ENCODE peak calls at places on chromosomes 5 and 9, in five cellular contexts. G, R, A, O and N are unnamed samples.

GRCh38 chr9:133098104-133098754 is 22.8 kb downstream of the RALGDS start:
- DNase-seq in R (no peak), G (no peak), A (no peak), O (peak; percentile 22), N (no peak)

GRCh38 chr9:127629468-127630081 is 17.5 kb downstream of the STXBP1 start:
- DNase-seq in A (no peak), G (no peak), R (no peak), O (peak; percentile 54), N (no peak)

GRCh38 chr9:87107072-87107471 is 159.8 kb upstream of the GAS1 start:
- DNase-seq in R (no peak), G (no peak), O (no peak), A (no peak), N (no peak)

GRCh38 chr5:151886741-151887261 is 37.9 kb downstream of the GLRA1 start:
- DNase-seq in R (no peak), O (no peak), A (no peak), G (no peak), N (no peak)

GRCh38 chr5:68954618-68954910 is 139.2 kb upstream of the SLC30A5 start:
- DNase-seq in A (no peak), O (no peak), G (no peak), R (no peak), N (no peak)

GRCh38 chr9:38144421-38144820 is 75.4 kb upstream of the SHB start:
- DNase-seq in A (no peak), G (no peak), R (no peak), O (no peak), N (no peak)

GRCh38 chr9:70054546-70054945 is 10.9 kb downstream of the MAMDC2 start:
- DNase-seq in G (no peak), A (no peak), R (no peak), O (no peak), N (no peak)

GRCh38 chr9:114643001-114643400 is 14.6 kb downstream of the TEX53 start:
- DNase-seq in A (no peak), O (no peak), G (no peak), R (no peak), N (no peak)

GRCh38 chr9:14813336-14814020 is 90.9 kb upstream of the CER1 start:
- DNase-seq in A (no peak), G (no peak), R (no peak), O (no peak), N (no peak)

GRCh38 chr9:92590386-92590785 is 54.6 kb upstream of the ECM2 start:
- DNase-seq in G (peak; percentile 59), R (no peak), O (peak; percentile 45), A (no peak), N (peak; percentile 69)

GRCh38 chr5:53069626-53070025 is 39.9 kb downstream of the MOCS2 start:
- DNase-seq in O (no peak), G (no peak), A (no peak), R (no peak), N (no peak)

GRCh38 chr5:59887274-59887673 is 6.3 kb downstream of the PDE4D start:
- DNase-seq in A (no peak), G (no peak), R (no peak), O (no peak), N (no peak)

GRCh38 chr9:7320139-7320538 is 479.4 kb downstream of the DMAC1 start:
- DNase-seq in R (no peak), O (no peak), G (no peak), A (no peak), N (no peak)

GRCh38 chr5:96004754-96005153 is 43.1 kb upstream of the ELL2 start:
- DNase-seq in A (no peak), G (no peak), O (no peak), R (no peak), N (no peak)

GRCh38 chr5:173907686-173908371 is 19.7 kb downstream of the CPEB4 start:
- DNase-seq in G (no peak), O (no peak), R (no peak), A (no peak), N (no peak)

GRCh38 chr5:141420855-141421488 is at the start of gene PCDHGA11:
- DNase-seq in O (no peak), G (no peak), R (peak; percentile 69), A (peak; percentile 25), N (no peak)

GRCh38 chr9:129406278-129407225 is 214.3 kb downstream of the C9orf50 start:
- DNase-seq in R (peak; percentile 68), A (no peak), G (no peak), O (no peak), N (peak; percentile 38)

GRCh38 chr5:138468133-138468965 is 3.1 kb downstream of the EGR1 start:
- DNase-seq in G (no peak), O (no peak), A (no peak), R (no peak), N (no peak)

GRCh38 chr9:121324755-121325154 is 45.3 kb downstream of the STOM start:
- DNase-seq in O (no peak), R (no peak), G (no peak), A (no peak), N (no peak)

GRCh38 chr5:45623855-45624254 is 72.3 kb downstream of the HCN1 start:
- DNase-seq in G (no peak), A (no peak), O (no peak), R (no peak), N (no peak)

GRCh38 chr5:32339198-32339597 is 26.5 kb upstream of the MTMR12 start:
- DNase-seq in O (no peak), A (no peak), G (no peak), R (no peak), N (no peak)

GRCh38 chr5:150656191-150657132 is 4.6 kb upstream of the MYOZ3 start:
- DNase-seq in R (peak; percentile 80), A (peak; percentile 74), G (peak; percentile 87), O (peak; percentile 80), N (peak; percentile 77)

GRCh38 chr9:137545123-137545522 is 5.1 kb downstream of the PNPLA7 start:
- DNase-seq in G (no peak), O (no peak), A (no peak), R (no peak), N (no peak)

GRCh38 chr5:113336975-113337374 is 97.8 kb downstream of the TSSK1B start:
- DNase-seq in R (no peak), A (no peak), G (peak; percentile 20), O (no peak), N (no peak)

GRCh38 chr9:21465859-21466518 is 16.1 kb downstream of the IFNE start:
- DNase-seq in R (no peak), A (no peak), G (no peak), O (no peak), N (no peak)

GRCh38 chr5:176652136-176652535 is 4.9 kb downstream of the TSPAN17 start:
- DNase-seq in R (no peak), G (no peak), O (no peak), A (no peak), N (no peak)

GRCh38 chr9:95336281-95336680 is 18.8 kb upstream of the FANCC start:
- DNase-seq in G (no peak), O (peak; percentile 33), A (peak; percentile 28), R (no peak), N (no peak)

GRCh38 chr5:6520201-6520600 is 71.5 kb downstream of the UBE2QL1 start:
- DNase-seq in O (no peak), A (no peak), R (no peak), G (no peak), N (no peak)

GRCh38 chr9:35603506-35603985 is 1.5 kb upstream of the TESK1 start:
- DNase-seq in R (peak; percentile 66), G (peak; percentile 55), A (no peak), O (peak; percentile 77), N (peak; percentile 67)

GRCh38 chr5:56328753-56329560 is 95.8 kb upstream of the ANKRD55 start:
- DNase-seq in R (no peak), A (peak; percentile 42), O (no peak), G (no peak), N (no peak)

GRCh38 chr5:132467292-132467984 is 23.1 kb downstream of the IRF1 start:
- DNase-seq in R (no peak), O (no peak), G (no peak), A (no peak), N (peak; percentile 10)
- H3K4me1 ChIP-seq in R (peaks cover 96% of the 10 kb centered on the region), O (peaks cover 8% of the 10 kb centered on the region), G (peaks cover 44% of the 10 kb centered on the region), A (peaks cover 94% of the 10 kb centered on the region), N (peaks cover 95% of the 10 kb centered on the region)

DNA sequence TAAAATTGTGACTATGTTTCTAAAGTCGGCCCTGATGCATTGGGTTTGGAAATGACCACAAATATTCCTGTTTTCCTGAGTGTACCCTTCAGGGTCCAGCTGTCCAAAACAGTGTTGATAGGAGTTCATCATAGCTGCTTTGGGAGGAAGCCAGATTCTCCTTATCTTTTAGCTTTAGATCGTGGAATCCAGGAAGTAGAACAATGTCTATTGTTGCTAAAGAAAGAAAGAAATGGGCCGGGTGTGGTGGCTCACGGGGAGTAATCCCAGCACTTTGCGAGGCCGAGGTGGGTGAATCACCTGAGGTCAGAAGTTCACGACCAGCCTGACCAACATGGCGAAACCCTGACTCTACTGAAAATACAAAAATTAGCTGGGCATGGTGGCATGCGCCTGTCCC is 9.5 kb downstream of the CAVIN4 start:
- DNase-seq in R (no peak), O (no peak), G (no peak), A (no peak), N (no peak)
- H3K9me3 ChIP-seq in R (no peaks in the 10 kb centered on the region), O (no peaks in the 10 kb centered on the region), G (no peaks in the 10 kb centered on the region), A (no peaks in the 10 kb centered on the region), N (no peaks in the 10 kb centered on the region)

GRCh38 chr5:133108481-133108921 is 56.7 kb downstream of the HSPA4 start:
- DNase-seq in A (no peak), O (no peak), G (no peak), R (no peak), N (no peak)

GRCh38 chr5:133110709-133111108 is 58.9 kb downstream of the HSPA4 start:
- DNase-seq in R (no peak), O (no peak), A (no peak), G (no peak), N (no peak)

GRCh38 chr5:133109655-133110483 is 58.1 kb downstream of the HSPA4 start:
- DNase-seq in R (no peak), A (no peak), G (no peak), O (peak; percentile 46), N (no peak)

GRCh38 chr5:133106761-133107572 is 55.2 kb downstream of the HSPA4 start:
- DNase-seq in A (no peak), R (peak; percentile 53), G (no peak), O (no peak), N (no peak)

DNA sequence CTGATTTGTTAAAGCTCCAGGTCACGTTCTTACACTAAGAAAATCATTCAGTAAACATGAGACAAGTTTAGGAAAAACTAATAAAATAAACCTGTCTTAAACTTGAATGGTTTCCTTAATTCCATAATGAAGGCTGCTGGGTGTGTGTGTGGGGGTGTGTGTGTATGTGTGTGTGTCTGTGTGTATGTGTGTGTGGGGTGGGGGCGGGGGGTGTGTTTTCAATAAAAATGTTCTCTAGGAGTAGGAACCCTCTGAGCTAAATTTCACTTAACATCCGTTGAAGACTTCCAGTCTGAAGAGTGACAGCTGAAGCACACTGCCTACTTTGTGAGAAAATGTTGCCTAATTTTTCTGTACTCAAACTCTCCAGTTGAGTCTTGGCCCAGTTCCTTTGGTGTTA is 54.5 kb downstream of the HSPA4 start:
- DNase-seq in R (no peak), A (no peak), O (no peak), G (no peak), N (no peak)
- H3K4me1 ChIP-seq in R (peaks cover 6% of the 10 kb centered on the region), A (peaks cover 14% of the 10 kb centered on the region), O (no peaks in the 10 kb centered on the region), G (no peaks in the 10 kb centered on the region), N (peaks cover 5% of the 10 kb centered on the region)

DNA sequence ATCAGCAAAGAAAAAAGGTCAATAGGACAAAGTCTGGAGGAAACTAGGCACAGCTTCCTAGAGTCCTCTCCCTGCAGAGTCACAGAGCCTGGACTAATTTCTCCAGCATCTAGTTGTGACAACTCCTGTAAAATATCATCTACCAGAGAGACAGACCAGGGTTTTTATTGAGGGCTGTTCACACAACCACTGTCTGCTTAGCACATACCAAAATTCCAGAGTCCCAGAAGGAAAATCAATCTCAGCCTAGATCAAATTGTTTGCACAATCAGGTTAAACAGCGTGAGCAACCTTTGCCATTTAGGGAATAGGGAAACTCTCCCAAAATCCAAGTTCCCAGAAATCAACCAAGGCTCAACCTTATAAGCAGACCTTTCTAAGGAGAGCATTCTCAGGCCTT is 190.3 kb downstream of the SYK start:
- DNase-seq in R (no peak), G (no peak), O (no peak), A (no peak), N (no peak)
- H3K9me3 ChIP-seq in R (no peaks in the 10 kb centered on the region), G (no peaks in the 10 kb centered on the region), O (no peaks in the 10 kb centered on the region), A (no peaks in the 10 kb centered on the region), N (peaks cover 36% of the 10 kb centered on the region)